ENCODE peak calls at places on chromosomes 4 and X, in four cellular contexts. A, R, G and D are unnamed samples.
A peak's percentile ranks its signal among the peaks of the same experiment; 100 is the strongest.

GRCh38 chr4:88737304-88738015 is 39.8 kb upstream of the NAP1L5 start:
- DNase-seq in A (no peak), R (no peak), G (no peak), D (no peak)

GRCh38 chr4:122702939-122703338 is 29.6 kb upstream of the BBS12 start:
- DNase-seq in A (no peak), R (no peak), G (no peak), D (no peak)

GRCh38 chr4:144750348-144750747 is 104.4 kb downstream of the HHIP start:
- DNase-seq in A (no peak), R (no peak), G (no peak), D (no peak)

GRCh38 chr4:139606600-139607301 is 50.7 kb upstream of the SETD7 start:
- DNase-seq in A (peak; percentile 58), R (no peak), G (peak; percentile 54), D (no peak)

GRCh38 chrX:155767101-155767878 is 113.9 kb upstream of the VAMP7 start:
- DNase-seq in A (peak; percentile 18), R (peak; percentile 66), G (peak; percentile 40), D (peak; percentile 25)

GRCh38 chrX:99305573-99305972 is 1104.5 kb downstream of the PCDH19 start:
- DNase-seq in A (no peak), R (no peak), G (no peak), D (no peak)

GRCh38 chrX:68830486-68831404 is 1.9 kb downstream of the EFNB1 start:
- DNase-seq in A (no peak), R (no peak), G (no peak), D (no peak)

GRCh38 chr4:40070387-40070786 is 13.7 kb downstream of the N4BP2 start:
- DNase-seq in A (no peak), R (no peak), G (no peak), D (no peak)

GRCh38 chrX:48772602-48773001 is 11.1 kb downstream of the GLOD5 start:
- DNase-seq in A (no peak), R (no peak), G (no peak), D (no peak)

GRCh38 chrX:77426811-77427210 is 20.4 kb upstream of the FGF16 start:
- DNase-seq in A (no peak), R (no peak), G (no peak), D (no peak)

GRCh38 chr4:13159041-13159620 is 325.0 kb downstream of the RAB28 start:
- DNase-seq in A (no peak), R (no peak), G (no peak), D (no peak)

GRCh38 chrX:150731795-150732194 is 38.6 kb downstream of the MTMR1 start:
- DNase-seq in A (no peak), R (no peak), G (no peak), D (peak; percentile 46)

GRCh38 chr4:176357359-176358082 is 37.8 kb downstream of the SPCS3 start:
- DNase-seq in A (no peak), R (no peak), G (no peak), D (no peak)

GRCh38 chr4:88792821-88793220 is 95.2 kb upstream of the NAP1L5 start:
- DNase-seq in A (no peak), R (no peak), G (no peak), D (no peak)

GRCh38 chrX:134158821-134159512 is 78.0 kb upstream of the CCDC160 start:
- DNase-seq in A (no peak), R (no peak), G (no peak), D (no peak)

GRCh38 chrX:115462406-115462805 is 98.6 kb upstream of the PLS3 start:
- DNase-seq in A (no peak), R (no peak), G (no peak), D (no peak)

GRCh38 chrX:262391-262909 is 18.7 kb upstream of the PLCXD1 start:
- DNase-seq in A (peak; percentile 61), R (no peak), G (no peak), D (no peak)

GRCh38 chrX:151359931-151360871 is 36.8 kb upstream of the VMA21 start:
- DNase-seq in A (peak; percentile 41), R (peak; percentile 44), G (peak; percentile 35), D (peak; percentile 22)

GRCh38 chr4:6869944-6870343 is 39.7 kb upstream of the TBC1D14 start:
- DNase-seq in A (no peak), R (no peak), G (no peak), D (no peak)

GRCh38 chrX:39199429-39199828 is 398.2 kb downstream of the MID1IP1 start:
- DNase-seq in A (no peak), R (no peak), G (no peak), D (no peak)

GRCh38 chr4:105283501-105283900 is 136.8 kb downstream of the TET2 start:
- DNase-seq in A (no peak), R (no peak), G (no peak), D (no peak)

GRCh38 chr4:34850983-34851382 is 1393.3 kb downstream of the ARAP2 start:
- DNase-seq in A (no peak), R (no peak), G (no peak), D (no peak)

GRCh38 chr4:56976283-56976877 is 1.0 kb downstream of the NOA1 start:
- DNase-seq in A (no peak), R (no peak), G (peak; percentile 25), D (no peak)

GRCh38 chrX:139126493-139126892 is 404.0 kb upstream of the F9 start:
- DNase-seq in A (no peak), R (no peak), G (peak; percentile 44), D (no peak)

GRCh38 chr4:10109995-10110670 is 6.5 kb downstream of the WDR1 start:
- DNase-seq in A (no peak), R (no peak), G (no peak), D (no peak)

GRCh38 chr4:5885733-5886132 is 7.2 kb downstream of the CRMP1 start:
- DNase-seq in A (no peak), R (no peak), G (no peak), D (no peak)

GRCh38 chr4:75660491-75660890 is 12.7 kb downstream of the G3BP2 start:
- DNase-seq in A (no peak), R (no peak), G (no peak), D (no peak)

GRCh38 chr4:69823481-69824186 is 36.3 kb downstream of the SULT1E1 start:
- DNase-seq in A (no peak), R (peak; percentile 41), G (peak; percentile 25), D (no peak)

GRCh38 chr4:82431026-82431745 is 796 bp downstream of the ENOPH1 start:
- DNase-seq in A (no peak), R (no peak), G (no peak), D (no peak)

GRCh38 chr4:144495944-144496343 is 150.0 kb upstream of the HHIP start:
- DNase-seq in A (no peak), R (no peak), G (no peak), D (no peak)

GRCh38 chrX:154515803-154516654 is at the start of gene FAM3A:
- DNase-seq in A (peak; percentile 45), R (peak; percentile 97), G (peak; percentile 94), D (peak; percentile 66)
- TF ChIP-seq POLR2A in A (peak; percentile 76), R (peak; percentile 82), G (peak; percentile 50), D (peak; percentile 70)

DNA sequence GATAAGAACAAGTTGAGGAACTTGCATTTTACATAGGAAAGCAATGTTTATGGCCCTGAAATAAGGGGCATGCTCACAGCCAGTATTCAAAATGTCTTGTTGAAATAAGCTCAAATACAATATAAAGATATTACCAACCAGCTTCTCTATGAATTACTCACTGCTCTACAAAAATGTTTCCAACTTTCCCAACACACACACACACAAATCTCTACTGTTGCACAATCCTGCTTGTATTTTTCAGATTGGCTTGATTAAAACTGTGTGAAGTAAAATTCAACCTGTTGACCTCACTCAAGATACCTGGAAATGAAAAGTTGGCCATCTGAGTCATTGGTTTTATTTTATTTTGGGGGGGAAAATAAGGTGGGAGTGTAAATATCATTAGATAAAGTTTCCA is 128.6 kb downstream of the CHIC2 start:
- DNase-seq in A (no peak), R (no peak), G (no peak), D (no peak)
- TF ChIP-seq POLR2A in A (no peak), R (no peak), G (no peak), D (no peak)

DNA sequence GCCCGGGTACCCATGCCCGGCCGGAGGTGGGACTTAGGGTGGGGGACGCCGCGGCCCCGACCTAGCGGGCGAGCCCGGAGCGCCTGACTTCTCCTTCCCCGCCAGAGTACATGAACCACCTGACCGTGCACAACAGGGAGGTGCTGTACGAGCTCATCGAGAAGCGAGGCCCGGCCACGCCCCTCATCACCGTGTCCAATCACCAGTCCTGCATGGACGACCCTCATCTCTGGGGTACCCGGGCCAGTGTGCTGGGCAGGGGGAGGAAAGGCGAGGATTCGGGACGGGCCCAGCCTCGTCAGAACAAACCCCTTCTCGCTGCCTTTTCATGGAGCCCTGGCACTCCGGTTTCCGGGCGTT is 622 bp downstream of the TAFAZZIN start:
- DNase-seq in A (peak; percentile 69), R (peak; percentile 75), G (peak; percentile 84), D (no peak)
- TF ChIP-seq POLR2A in A (peak; percentile 53), R (no peak), G (no peak), D (peak; percentile 64)

GRCh38 chr4:44446191-44446590 is 2.4 kb downstream of the KCTD8 start:
- DNase-seq in A (no peak), R (no peak), G (no peak), D (no peak)

GRCh38 chr4:44446801-44447562 is 1.6 kb downstream of the KCTD8 start:
- DNase-seq in A (no peak), R (peak; percentile 28), G (no peak), D (no peak)

GRCh38 chr4:44447563-44448504 is 775 bp downstream of the KCTD8 start:
- DNase-seq in A (no peak), R (peak; percentile 67), G (peak; percentile 73), D (no peak)

GRCh38 chr4:44448548-44449443 is at the start of gene KCTD8:
- DNase-seq in A (peak; percentile 48), R (peak; percentile 87), G (peak; percentile 95), D (peak; percentile 51)
- TF ChIP-seq POLR2A in A (no peak), R (no peak), G (no peak), D (no peak)

GRCh38 chrX:65034641-65035450 is 58.6 kb upstream of the ZC4H2 start:
- DNase-seq in A (peak; percentile 25), R (peak; percentile 89), G (peak; percentile 82), D (no peak)
- TF ChIP-seq POLR2A in A (no peak), R (no peak), G (no peak), D (no peak)